ENCODE peak calls at places on chromosomes 11 and 22, in four cellular contexts. C is stimulated activated CD4-positive, alpha-beta T cell treated with anti-CD3 and anti-CD28 coated beads, TNF-alpha, amount 100 ng/mL, for 24 hours; G is NCI-H345; Q is neuronal stem cell. P is an unnamed sample.

GRCh38 chr11:122637538-122637937 is 18.0 kb upstream of the UBASH3B start:
- DNase-seq in Q (no peak), G (no peak), C (no peak), P (peak)

GRCh38 chr22:26364066-26365015 is 64.7 kb upstream of the ASPHD2 start:
- DNase-seq in C (peak), G (peak), Q (peak), P (peak)

GRCh38 chr11:77883775-77884174 is 62.8 kb downstream of the AAMDC start:
- DNase-seq in C (no peak), G (no peak), Q (no peak), P (no peak)

GRCh38 chr11:31237819-31238771 is 131.4 kb downstream of the DCDC1 start:
- DNase-seq in C (no peak), G (no peak), Q (peak), P (no peak)

GRCh38 chr22:46370584-46371373 is 35.3 kb downstream of the TRMU start:
- DNase-seq in G (no peak), Q (no peak), C (no peak), P (no peak)

GRCh38 chr22:21698430-21699329 is 32.9 kb downstream of the PPIL2 start:
- DNase-seq in Q (no peak), G (no peak), C (no peak), P (no peak)

GRCh38 chr11:111047376-111047775 is 198.1 kb upstream of the POU2AF2 start:
- DNase-seq in G (peak), C (no peak), Q (peak), P (no peak)

GRCh38 chr22:23063539-23064380 is 6.6 kb upstream of the GNAZ start:
- DNase-seq in G (no peak), C (no peak), Q (no peak), P (no peak)

GRCh38 chr22:27609411-27610029 is 192.0 kb downstream of the MN1 start:
- DNase-seq in Q (peak), C (no peak), G (no peak), P (no peak)

GRCh38 chr11:117809236-117810055 is 12.4 kb upstream of the DSCAML1 start:
- DNase-seq in C (peak), G (peak), Q (peak), P (no peak)

GRCh38 chr22:19176175-19176630 is 2.3 kb downstream of the SLC25A1 start:
- DNase-seq in C (no peak), Q (no peak), G (no peak), P (no peak)

GRCh38 chr11:284081-285020 is 4.6 kb upstream of the PGGHG start:
- DNase-seq in Q (no peak), G (no peak), C (no peak), P (no peak)

GRCh38 chr22:49213731-49214352 is 613.8 kb downstream of the BRD1 start:
- DNase-seq in G (no peak), Q (no peak), C (no peak), P (no peak)

GRCh38 chr11:116185551-116185950 is 587.2 kb downstream of the BUD13 start:
- DNase-seq in C (no peak), G (no peak), Q (no peak), P (no peak)

GRCh38 chr11:34263462-34264186 is 94.2 kb downstream of the ABTB2 start:
- DNase-seq in G (peak), C (no peak), Q (no peak), P (no peak)

GRCh38 chr22:20154602-20155183 is 3.8 kb upstream of the CCDC188 start:
- DNase-seq in C (no peak), G (peak), Q (no peak), P (no peak)

GRCh38 chr11:61950035-61950547 is at the start of gene BEST1:
- DNase-seq in G (no peak), C (no peak), Q (no peak), P (no peak)

GRCh38 chr11:12050911-12051667 is 42.7 kb upstream of the DKK3 start:
- DNase-seq in C (no peak), G (peak), Q (no peak), P (no peak)

GRCh38 chr11:115698243-115698642 is 194.0 kb upstream of the CADM1 start:
- DNase-seq in C (no peak), Q (no peak), G (no peak), P (no peak)

GRCh38 chr22:27795053-27795452 is 6.5 kb downstream of the MN1 start:
- DNase-seq in G (no peak), Q (no peak), C (no peak), P (no peak)

GRCh38 chr22:31639640-31640039 is 22.4 kb downstream of the PISD start:
- DNase-seq in G (no peak), Q (no peak), C (no peak), P (no peak)

P was measured in stimulated activated naive B cell treated with anti-CD40 and anti-IgM and Interleukin-4, amounts not matched to agents 10 μg/mL and 1 μg/mL and 100 μg/mL, for 72 hours.